ENCODE peak calls at places on chromosomes 16 and 17, in four cellular contexts. S is lower leg skin, W is esophagus muscularis mucosa, M is brain microvascular endothelial cell. I is an unnamed sample.

GRCh38 chr17:47649153-47649971 is at the start of gene KPNB1:
- DNase-seq in S (peak), M (peak), W (peak), I (peak)

GRCh38 chr16:9366048-9366969 is 274.9 kb downstream of the HAPSTR1 start:
- DNase-seq in W (peak), M (no peak), S (peak), I (no peak)

GRCh38 chr16:12020007-12020406 is 43.5 kb downstream of the SNX29 start:
- DNase-seq in S (no peak), W (no peak), M (no peak), I (no peak)

GRCh38 chr17:1216209-1216937 is 36.6 kb upstream of the ABR start:
- DNase-seq in S (no peak), W (no peak), M (no peak), I (no peak)

GRCh38 chr17:5785867-5786509 is 201.7 kb upstream of the NLRP1 start:
- DNase-seq in S (no peak), M (peak), W (no peak), I (peak)

GRCh38 chr16:56257260-56257659 is 66.0 kb downstream of the GNAO1 start:
- DNase-seq in S (no peak), M (no peak), W (no peak), I (no peak)

GRCh38 chr17:77690271-77691161 is 268.0 kb upstream of the TNRC6C start:
- DNase-seq in S (peak), W (peak), M (no peak), I (peak)

GRCh38 chr17:33201255-33201654 is 91.8 kb downstream of the ASIC2 start:
- DNase-seq in W (no peak), M (no peak), S (peak), I (no peak)

GRCh38 chr17:77127735-77128361 is 12.9 kb upstream of the SEC14L1 start:
- DNase-seq in S (peak), W (no peak), M (peak), I (no peak)

GRCh38 chr17:2058521-2059124 is 3.7 kb downstream of the HIC1 start:
- DNase-seq in S (peak), M (peak), W (peak), I (peak)

GRCh38 chr17:83012161-83012800 is 67.1 kb upstream of the METRNL start:
- DNase-seq in S (no peak), M (no peak), W (peak), I (no peak)

GRCh38 chr17:48429638-48430586 is at the start of gene SKAP1:
- DNase-seq in W (no peak), S (no peak), M (no peak), I (no peak)

GRCh38 chr17:9943343-9943742 is 38.3 kb upstream of the RCVRN start:
- DNase-seq in M (no peak), S (no peak), W (no peak), I (no peak)

GRCh38 chr17:75834279-75834920 is 9.8 kb downstream of the UNC13D start:
- DNase-seq in S (no peak), M (no peak), W (no peak), I (no peak)

GRCh38 chr16:22937169-22937568 is 123.2 kb downstream of the HS3ST2 start:
- DNase-seq in M (no peak), W (no peak), S (no peak), I (no peak)

GRCh38 chr16:66364117-66364958 is 2.2 kb upstream of the CDH5 start:
- DNase-seq in M (no peak), W (no peak), S (peak), I (peak)

GRCh38 chr17:30155389-30155788 is 38.8 kb downstream of the NSRP1 start:
- DNase-seq in W (no peak), M (no peak), S (no peak), I (no peak)

GRCh38 chr16:13920510-13920818 is 510 bp downstream of the ERCC4 start:
- DNase-seq in M (no peak), S (no peak), W (no peak), I (no peak)

GRCh38 chr16:11571549-11571948 is 15.2 kb downstream of the LITAF start:
- DNase-seq in S (no peak), W (no peak), M (no peak), I (no peak)

GRCh38 chr17:76405967-76406647 is 21.7 kb downstream of the SPHK1 start:
- DNase-seq in S (no peak), W (no peak), M (no peak), I (no peak)

GRCh38 chr17:7912927-7913524 is 3.1 kb downstream of the RNF227 start:
- DNase-seq in S (no peak), M (peak), W (no peak), I (peak)

GRCh38 chr17:10384175-10384574 is 11.4 kb upstream of the MYH13 start:
- DNase-seq in W (peak), M (no peak), S (no peak), I (no peak)

GRCh38 chr17:21375757-21376584 is at the start of gene KCNJ12:
- DNase-seq in W (no peak), S (no peak), M (no peak), I (no peak)

GRCh38 chr17:18250259-18250658 is 8.3 kb downstream of the FLII start:
- DNase-seq in W (no peak), M (no peak), S (no peak), I (no peak)

GRCh38 chr17:57603541-57603940 is 141.6 kb downstream of the CCDC182 start:
- DNase-seq in W (no peak), M (no peak), S (no peak), I (no peak)

GRCh38 chr16:77574867-77575619 is 140.2 kb upstream of the ADAMTS18 start:
- DNase-seq in M (no peak), S (no peak), W (no peak), I (no peak)

GRCh38 chr17:42202696-42203095 is 8.4 kb upstream of the GHDC start:
- DNase-seq in S (no peak), M (no peak), W (no peak), I (peak)

GRCh38 chr16:29849505-29849904 is 13.5 kb downstream of the CDIPT start:
- DNase-seq in W (no peak), S (no peak), M (no peak), I (no peak)

GRCh38 chr17:4527552-4527951 is 27.6 kb downstream of the MYBBP1A start:
- DNase-seq in S (no peak), W (no peak), M (no peak), I (peak)

GRCh38 chr17:79987187-79987889 is 48.3 kb downstream of the TBC1D16 start:
- DNase-seq in W (no peak), S (no peak), M (no peak), I (peak)

GRCh38 chr16:1871974-1872635 is at the start of gene MEIOB:
- DNase-seq in S (peak), M (peak), W (no peak), I (peak)

DNA sequence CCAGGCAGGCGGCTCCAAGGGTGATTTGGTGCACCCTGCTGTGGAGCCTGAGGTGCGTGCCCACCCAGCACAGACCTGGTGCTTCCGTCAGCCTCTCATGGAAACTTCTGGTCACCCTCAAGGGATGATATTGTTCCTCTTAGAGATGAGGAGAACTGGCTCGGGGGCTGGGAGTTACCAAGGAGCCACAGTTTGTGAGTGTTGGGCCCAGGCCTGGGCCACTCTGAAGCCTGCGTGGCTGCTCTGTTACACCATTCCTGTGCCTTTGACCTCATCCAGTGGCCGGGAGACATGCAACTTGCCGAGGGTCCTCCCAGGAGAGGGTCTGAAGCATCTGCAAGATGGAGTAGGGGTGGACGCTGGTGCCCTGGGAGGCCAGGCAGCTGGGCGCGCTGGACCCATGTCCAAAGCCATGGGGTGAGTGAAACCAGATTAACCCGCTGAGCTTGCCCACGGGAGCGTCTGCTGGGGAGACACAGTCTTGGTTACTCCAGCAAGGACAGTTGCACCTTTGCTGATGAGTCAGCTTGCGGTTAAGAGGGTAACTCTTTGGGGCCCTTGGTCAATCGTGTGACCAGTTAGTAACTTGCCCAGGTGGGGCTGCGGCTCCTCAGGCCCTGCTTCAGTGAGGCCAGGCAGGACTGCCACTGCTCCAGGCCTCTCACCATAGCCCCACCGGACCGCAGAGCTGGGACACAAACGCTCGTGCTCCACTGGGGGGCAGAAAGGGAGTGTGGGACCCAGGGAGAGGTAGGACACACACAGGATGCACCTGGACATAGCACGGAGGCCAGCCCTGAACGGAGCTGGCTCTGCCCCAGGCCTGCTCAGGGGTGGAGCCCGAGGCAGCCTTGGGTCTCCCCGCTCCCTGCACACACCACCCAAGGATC is 7.5 kb downstream of the C16orf90 start:
- DNase-seq in W (no peak), M (no peak), S (no peak), I (no peak)
- TF ChIP-seq CTCF in W (no peak), M (no peak), S (no peak), I (no peak)

DNA sequence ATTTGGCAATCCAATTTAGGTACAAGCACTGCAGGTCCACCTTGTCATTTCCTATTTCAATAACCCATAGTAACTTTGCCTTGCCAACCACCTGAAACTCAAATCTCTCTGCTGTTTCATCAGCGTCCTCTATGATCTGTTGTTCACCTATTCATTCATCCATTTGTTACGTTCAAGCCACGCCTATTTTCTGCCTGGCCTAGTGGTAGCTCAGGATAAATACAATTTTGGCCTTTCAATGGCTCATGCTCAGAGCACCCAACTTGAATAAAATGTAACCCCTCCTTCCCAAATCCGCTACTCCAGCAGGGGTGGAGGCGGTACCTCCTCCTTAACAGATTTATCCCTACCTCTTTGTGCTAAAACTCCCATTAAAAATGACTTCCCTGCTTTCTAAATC is 3.6 kb upstream of the FBXO47 start:
- DNase-seq in W (no peak), M (no peak), S (no peak), I (no peak)
- TF ChIP-seq CTCF in W (no peak), M (no peak), S (no peak), I (no peak)

GRCh38 chr17:67862614-67863217 is 37.4 kb downstream of the BPTF start:
- DNase-seq in S (no peak), M (no peak), W (no peak), I (no peak)
- TF ChIP-seq CTCF in S (no peak), M (peak), W (no peak), I (peak)

GRCh38 chr16:59591480-59591879 is 857.4 kb upstream of the GOT2 start:
- DNase-seq in W (no peak), M (no peak), S (no peak), I (no peak)
- TF ChIP-seq CTCF in W (no peak), M (peak), S (no peak), I (no peak)

GRCh38 chr16:68310441-68311315 is at the start of the genes PRMT7 and SLC7A6OS:
- DNase-seq in M (peak), S (peak), W (peak), I (peak)
- TF ChIP-seq CTCF in M (peak), S (no peak), W (peak), I (peak)

DNA sequence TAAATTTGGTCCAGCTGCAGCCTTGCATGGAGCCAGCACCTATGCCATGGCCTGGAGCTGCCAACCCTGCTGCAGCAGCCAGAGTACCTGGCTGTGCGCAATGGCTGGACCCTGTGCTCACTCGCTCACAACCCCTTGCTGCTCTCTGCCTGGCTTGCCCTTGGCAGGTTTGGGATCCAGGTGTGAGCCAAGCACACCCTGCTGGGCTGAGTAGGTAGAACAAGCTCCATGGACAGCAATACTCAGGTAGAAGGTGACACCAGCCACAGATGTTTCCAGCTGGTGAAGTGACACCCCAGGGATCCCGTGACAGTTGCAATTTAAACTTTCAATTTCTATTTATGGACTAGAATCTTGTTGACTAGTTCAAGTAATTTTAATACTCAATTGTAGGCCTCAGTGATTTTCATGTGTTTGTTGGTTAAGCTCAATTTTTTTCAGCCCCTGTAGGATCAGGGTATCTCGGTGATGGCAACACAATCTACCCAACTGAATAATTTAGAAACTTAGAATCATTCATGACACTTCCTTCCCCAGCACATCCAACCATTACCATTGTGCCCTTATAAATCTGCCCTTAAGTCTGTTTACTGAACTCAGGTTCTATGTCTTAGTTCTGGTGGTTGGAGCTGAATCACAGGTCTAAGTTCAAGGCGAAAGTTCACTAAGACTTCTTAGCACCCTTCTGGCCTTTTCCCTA is 480.0 kb downstream of the PMP22 start:
- DNase-seq in W (no peak), S (no peak), M (no peak), I (no peak)
- TF ChIP-seq CTCF in W (no peak), S (no peak), M (peak), I (no peak)

DNA sequence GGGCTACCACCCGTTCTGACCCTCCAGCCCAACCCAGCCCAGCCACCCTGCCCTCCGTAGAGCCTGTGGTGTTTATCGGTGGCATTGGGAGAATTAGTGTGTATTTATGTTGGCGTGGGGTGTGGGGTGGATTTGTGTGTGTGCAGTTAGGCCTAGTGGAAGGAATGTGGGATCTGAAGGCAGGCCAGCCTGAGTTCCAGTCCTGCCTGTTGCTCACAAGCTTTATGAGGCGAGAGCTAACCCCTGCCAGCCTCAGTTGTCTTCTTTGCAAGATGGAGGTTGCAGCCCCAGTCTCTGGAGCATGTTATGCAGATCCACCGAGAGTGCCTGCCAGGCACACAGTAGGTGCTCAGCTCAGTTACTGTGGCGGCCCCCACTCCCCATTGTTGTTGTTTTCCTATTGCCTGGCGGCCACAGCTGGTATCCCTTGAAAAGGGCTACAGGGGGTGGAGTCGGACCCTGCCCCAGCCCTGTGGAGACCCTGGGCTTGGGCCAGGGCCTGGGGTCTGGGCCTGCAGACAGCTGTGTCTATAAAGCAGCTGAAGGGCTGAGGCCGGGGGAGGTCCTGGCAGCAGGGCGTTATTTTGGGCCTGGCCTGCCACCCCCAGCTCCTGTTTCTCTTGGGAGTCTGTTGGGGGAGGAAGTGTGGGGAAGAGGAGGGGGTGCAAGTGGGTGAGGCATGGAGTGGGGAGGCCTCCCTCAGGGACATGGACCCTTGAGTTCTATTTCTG is 5.1 kb downstream of the ERBB2 start:
- DNase-seq in S (no peak), M (peak), W (no peak), I (peak)
- TF ChIP-seq CTCF in S (no peak), M (peak), W (peak), I (peak)

GRCh38 chr16:17414916-17415315 is 55.8 kb downstream of the XYLT1 start:
- DNase-seq in M (no peak), W (no peak), S (no peak), I (no peak)

GRCh38 chr16:17417740-17418139 is 53.0 kb downstream of the XYLT1 start:
- DNase-seq in S (no peak), M (no peak), W (no peak), I (no peak)

GRCh38 chr16:17414421-17414820 is 56.3 kb downstream of the XYLT1 start:
- DNase-seq in M (no peak), S (no peak), W (no peak), I (no peak)

GRCh38 chr16:17419266-17419665 is 51.5 kb downstream of the XYLT1 start:
- DNase-seq in S (no peak), W (no peak), M (no peak), I (no peak)

DNA sequence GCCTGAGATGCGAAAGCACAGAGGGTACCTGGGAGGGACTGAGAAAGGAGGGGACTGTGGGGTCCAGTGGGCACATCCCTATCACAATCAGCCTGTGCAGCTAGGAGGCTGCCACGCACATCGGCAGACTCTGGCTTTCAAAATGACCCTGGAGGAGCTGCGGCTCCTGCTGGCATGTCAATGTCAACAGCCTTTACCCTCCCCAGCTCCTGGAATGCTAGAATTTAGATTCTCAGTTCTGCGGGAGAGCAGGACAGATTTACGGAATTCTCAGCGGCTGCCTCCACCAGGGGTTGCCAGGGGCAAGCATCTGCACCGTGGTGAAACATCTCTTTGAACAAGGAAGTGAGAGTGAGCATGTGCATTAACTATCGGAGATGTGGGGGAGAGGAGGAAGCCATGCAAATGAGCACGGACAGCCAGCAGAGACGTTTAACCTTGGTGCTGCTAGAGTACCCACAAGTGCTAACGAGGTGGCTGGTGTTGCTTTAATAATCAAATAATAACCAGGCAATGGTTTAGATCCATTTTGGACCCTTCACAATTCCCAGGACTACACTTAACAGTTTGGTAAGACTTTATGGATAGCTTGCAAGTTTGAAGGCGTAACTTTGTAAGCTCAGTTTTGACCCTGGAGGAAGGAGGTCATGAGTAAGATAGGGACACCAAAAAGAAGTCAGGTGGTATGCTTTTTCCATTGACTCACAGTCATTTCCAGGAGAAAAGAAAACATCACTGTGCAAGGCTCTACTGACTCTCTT is 54.1 kb downstream of the XYLT1 start:
- DNase-seq in M (no peak), W (no peak), S (no peak), I (peak)
- TF ChIP-seq CTCF in M (peak), W (peak), S (no peak), I (peak)

DNA sequence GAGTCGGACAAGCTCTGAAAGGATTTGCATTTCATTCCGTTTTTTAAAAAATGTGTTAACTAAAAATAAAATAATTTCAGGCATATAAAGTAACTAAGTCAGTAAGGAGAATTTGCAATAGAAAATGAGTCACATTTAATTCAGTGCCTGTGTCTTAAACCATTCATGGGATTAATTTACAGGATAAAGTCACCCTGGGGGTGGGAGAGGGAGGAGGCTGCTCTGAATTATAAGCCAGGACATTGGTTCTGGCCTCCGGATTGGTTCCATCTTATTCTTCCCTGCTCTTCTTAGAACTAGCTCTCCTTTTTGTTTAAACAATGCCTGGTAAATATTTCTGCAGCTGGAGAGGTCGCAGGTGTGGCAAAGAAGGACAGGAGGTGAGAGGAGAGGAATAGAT is 319.1 kb downstream of the PHKB start:
- DNase-seq in S (no peak), M (no peak), W (no peak), I (no peak)
- TF ChIP-seq CTCF in S (no peak), M (no peak), W (no peak), I (no peak)

GRCh38 chr17:64492481-64493109 is 4.3 kb downstream of the POLG2 start:
- DNase-seq in W (no peak), S (no peak), M (no peak), I (peak)
- TF ChIP-seq CTCF in W (peak), S (no peak), M (peak), I (peak)